ENCODE peak calls at places on chromosome 3, in seven cellular contexts. Z is HepG2, P is HCT116, O is SK-N-SH, W is K562, K is H1, C is GM12878. S is an unnamed sample.

GRCh38 chr3:171781711-171782127 is 28.6 kb downstream of the PLD1 start:
- DNase-seq in Z (peak), P (no peak), O (no peak), W (no peak), K (no peak), C (no peak), S (no peak)

GRCh38 chr3:38649500-38650247 is at the start of gene SCN5A:
- DNase-seq in Z (no peak), P (no peak), O (peak), W (peak), K (peak), C (no peak), S (no peak)

GRCh38 chr3:150761831-150762661 is 923 bp downstream of the SIAH2 start:
- DNase-seq in Z (peak), P (no peak), O (peak), W (peak), K (peak), C (no peak), S (peak)

GRCh38 chr3:150342951-150343468 is 65.1 kb upstream of the TSC22D2 start:
- DNase-seq in Z (no peak), P (no peak), O (no peak), W (no peak), K (no peak), C (no peak), S (no peak)

GRCh38 chr3:129614927-129615363 is 8.5 kb upstream of the PLXND1 start:
- DNase-seq in Z (no peak), P (no peak), O (no peak), W (peak), K (no peak), C (no peak), S (no peak)

GRCh38 chr3:139686206-139686605 is 8.4 kb upstream of the NMNAT3 start:
- DNase-seq in Z (no peak), P (no peak), O (no peak), W (no peak), K (no peak), C (no peak), S (no peak)

GRCh38 chr3:8539419-8539818 is 37.8 kb downstream of the LMCD1 start:
- DNase-seq in Z (no peak), P (no peak), O (no peak), W (no peak), K (no peak), C (no peak), S (no peak)

GRCh38 chr3:177528306-177529070 is 331.2 kb upstream of the TBL1XR1 start:
- DNase-seq in Z (no peak), P (no peak), O (no peak), W (no peak), K (no peak), C (no peak), S (peak)

GRCh38 chr3:184848934-184849333 is 37.0 kb downstream of the VPS8 start:
- DNase-seq in Z (no peak), P (no peak), O (no peak), W (no peak), K (no peak), C (no peak), S (no peak)

GRCh38 chr3:15040844-15041243 is 24.3 kb downstream of the MRPS25 start:
- DNase-seq in Z (no peak), P (no peak), O (no peak), W (peak), K (no peak), C (no peak), S (no peak)

GRCh38 chr3:128267541-128267940 is 114.3 kb downstream of the EEFSEC start:
- DNase-seq in Z (no peak), P (no peak), O (no peak), W (no peak), K (no peak), C (no peak), S (no peak)

GRCh38 chr3:23915537-23916108 is 1.2 kb downstream of the NKIRAS1 start:
- DNase-seq in Z (peak), P (no peak), O (peak), W (no peak), K (no peak), C (no peak), S (no peak)

GRCh38 chr3:175288616-175289015 is 429.5 kb downstream of the NAALADL2 start:
- DNase-seq in Z (no peak), P (no peak), O (no peak), W (no peak), K (no peak), C (no peak), S (no peak)

GRCh38 chr3:133896002-133896761 is 500 bp upstream of the RAB6B start:
- DNase-seq in Z (no peak), P (no peak), O (no peak), W (no peak), K (no peak), C (no peak), S (no peak)

GRCh38 chr3:150238043-150238802 is 169.9 kb upstream of the TSC22D2 start:
- DNase-seq in Z (no peak), P (no peak), O (no peak), W (no peak), K (no peak), C (no peak), S (no peak)

GRCh38 chr3:169659096-169659521 is 4.4 kb downstream of the MECOM start:
- DNase-seq in Z (no peak), P (no peak), O (peak), W (no peak), K (peak), C (no peak), S (no peak)

GRCh38 chr3:120438216-120438615 is 12.6 kb downstream of the FSTL1 start:
- DNase-seq in Z (no peak), P (no peak), O (no peak), W (no peak), K (no peak), C (no peak), S (no peak)

GRCh38 chr3:52090620-52091468 is 34.5 kb upstream of the DUSP7 start:
- DNase-seq in Z (no peak), P (no peak), O (no peak), W (peak), K (no peak), C (no peak), S (no peak)

GRCh38 chr3:187016639-187017345 is 86.5 kb downstream of the ST6GAL1 start:
- DNase-seq in Z (peak), P (no peak), O (no peak), W (no peak), K (peak), C (no peak), S (no peak)

GRCh38 chr3:37974121-37974927 is 16.3 kb upstream of the VILL start:
- DNase-seq in Z (peak), P (peak), O (peak), W (peak), K (peak), C (no peak), S (peak)

GRCh38 chr3:161914703-161915102 is 418.1 kb downstream of the OTOL1 start:
- DNase-seq in Z (peak), P (no peak), O (peak), W (no peak), K (peak), C (no peak), S (peak)

GRCh38 chr3:173733029-173733652 is 335.6 kb downstream of the NLGN1 start:
- DNase-seq in Z (peak), P (peak), O (peak), W (no peak), K (no peak), C (no peak), S (peak)

GRCh38 chr3:66092175-66092990 is 53.7 kb upstream of the MAGI1 start:
- DNase-seq in Z (no peak), P (no peak), O (peak), W (no peak), K (no peak), C (no peak), S (no peak)

GRCh38 chr3:30691249-30691880 is 85.0 kb downstream of the TGFBR2 start:
- DNase-seq in Z (no peak), P (no peak), O (no peak), W (no peak), K (no peak), C (no peak), S (no peak)

GRCh38 chr3:113668015-113668414 is 28.4 kb downstream of the USF3 start:
- DNase-seq in Z (no peak), P (no peak), O (no peak), W (no peak), K (no peak), C (no peak), S (no peak)

GRCh38 chr3:44104668-44105321 is 136.9 kb upstream of the TOPAZ1 start:
- DNase-seq in Z (no peak), P (peak), O (no peak), W (no peak), K (no peak), C (peak), S (no peak)

GRCh38 chr3:100650651-100651611 is 41.5 kb downstream of the ADGRG7 start:
- DNase-seq in Z (no peak), P (no peak), O (no peak), W (no peak), K (no peak), C (peak), S (no peak)

GRCh38 chr3:113954091-113954685 is 6.4 kb downstream of the ZDHHC23 start:
- DNase-seq in Z (no peak), P (no peak), O (no peak), W (no peak), K (no peak), C (no peak), S (no peak)

GRCh38 chr3:27723803-27724458 is 1.8 kb upstream of the EOMES start:
- DNase-seq in Z (no peak), P (no peak), O (no peak), W (no peak), K (peak), C (no peak), S (no peak)

GRCh38 chr3:140617135-140617534 is 60.7 kb upstream of the TRIM42 start:
- DNase-seq in Z (no peak), P (no peak), O (no peak), W (no peak), K (no peak), C (no peak), S (no peak)

GRCh38 chr3:97835761-97836160 is 13.9 kb downstream of the CRYBG3 start:
- DNase-seq in Z (no peak), P (no peak), O (no peak), W (no peak), K (no peak), C (no peak), S (no peak)

GRCh38 chr3:32757618-32758374 is 60.0 kb upstream of the TRIM71 start:
- DNase-seq in Z (peak), P (no peak), O (no peak), W (peak), K (no peak), C (no peak), S (no peak)

GRCh38 chr3:122146466-122146865 is 37.0 kb upstream of the CASR start:
- DNase-seq in Z (no peak), P (no peak), O (no peak), W (no peak), K (no peak), C (peak), S (no peak)

GRCh38 chr3:134406331-134407246 is 32.3 kb upstream of the AMOTL2 start:
- DNase-seq in Z (no peak), P (no peak), O (peak), W (no peak), K (peak), C (no peak), S (no peak)

GRCh38 chr3:94928921-94929320 is 866.1 kb downstream of the NSUN3 start:
- DNase-seq in Z (peak), P (no peak), O (no peak), W (no peak), K (no peak), C (no peak), S (peak)

GRCh38 chr3:60657972-60658371 is 593.3 kb downstream of the FHIT start:
- DNase-seq in Z (no peak), P (no peak), O (no peak), W (no peak), K (no peak), C (peak), S (no peak)

GRCh38 chr3:186668426-186668825 is 2.6 kb downstream of the HRG start:
- DNase-seq in Z (no peak), P (no peak), O (no peak), W (no peak), K (peak), C (no peak), S (no peak)

GRCh38 chr3:17179381-17180205 is 294.8 kb downstream of the PLCL2 start:
- DNase-seq in Z (no peak), P (no peak), O (no peak), W (no peak), K (no peak), C (peak), S (no peak)

GRCh38 chr3:52193059-52193458 is 4.9 kb upstream of the ALAS1 start:
- DNase-seq in Z (no peak), P (no peak), O (no peak), W (no peak), K (no peak), C (no peak), S (no peak)

GRCh38 chr3:12370758-12371157 is 81.9 kb downstream of the PPARG start:
- DNase-seq in Z (peak), P (peak), O (peak), W (no peak), K (no peak), C (no peak), S (no peak)
- TF ChIP-seq JUND in Z (no peak), P (no peak), O (no peak), W (no peak), K (no peak), C (no peak), S (no peak)

DNA sequence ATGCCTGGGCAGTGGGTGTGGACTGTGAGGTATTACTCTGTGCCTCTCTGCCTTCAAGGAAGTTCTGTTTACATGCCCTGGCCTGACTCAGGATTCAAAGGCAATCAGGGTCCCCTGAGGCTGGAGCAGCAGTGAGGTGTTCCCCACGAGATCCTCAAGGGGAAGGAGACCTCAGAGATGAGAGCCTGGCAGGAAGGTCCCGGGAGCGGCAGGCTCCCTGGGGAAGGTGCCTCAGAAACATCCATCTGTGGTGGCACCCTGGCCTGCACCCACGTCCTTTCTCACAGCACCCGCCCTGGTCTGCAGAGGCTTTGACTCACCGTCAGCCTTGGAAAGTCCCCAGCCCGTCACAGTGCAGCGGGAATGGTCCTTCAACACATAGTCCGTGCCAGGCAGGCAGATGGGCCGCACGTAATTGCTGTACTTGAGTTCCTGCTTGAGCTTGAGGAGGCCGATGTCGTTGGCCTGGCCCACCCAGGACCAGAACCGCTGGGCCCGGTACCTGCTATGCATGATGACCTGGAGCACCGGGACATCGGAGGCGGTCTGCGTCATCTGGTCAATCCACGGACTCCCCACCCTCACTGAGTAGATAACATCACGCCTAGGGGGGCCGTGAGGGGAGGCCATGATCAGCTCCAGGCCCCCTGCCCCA is 3.6 kb downstream of the PRSS50 start:
- DNase-seq in Z (no peak), P (no peak), O (no peak), W (no peak), K (no peak), C (peak), S (no peak)
- TF ChIP-seq JUND in Z (no peak), P (no peak), O (no peak), W (no peak), K (no peak), C (no peak), S (no peak)

GRCh38 chr3:158768361-158768787 is 33.5 kb upstream of the MFSD1 start:
- DNase-seq in Z (peak), P (no peak), O (no peak), W (peak), K (peak), C (no peak), S (peak)

GRCh38 chr3:158769519-158770253 is 32.2 kb upstream of the MFSD1 start:
- DNase-seq in Z (no peak), P (no peak), O (no peak), W (no peak), K (no peak), C (no peak), S (no peak)

GRCh38 chr3:158770254-158771017 is 31.4 kb upstream of the MFSD1 start:
- DNase-seq in Z (no peak), P (no peak), O (no peak), W (no peak), K (no peak), C (no peak), S (no peak)

GRCh38 chr3:158771018-158771350 is 30.9 kb upstream of the MFSD1 start:
- DNase-seq in Z (no peak), P (no peak), O (no peak), W (no peak), K (no peak), C (no peak), S (no peak)

DNA sequence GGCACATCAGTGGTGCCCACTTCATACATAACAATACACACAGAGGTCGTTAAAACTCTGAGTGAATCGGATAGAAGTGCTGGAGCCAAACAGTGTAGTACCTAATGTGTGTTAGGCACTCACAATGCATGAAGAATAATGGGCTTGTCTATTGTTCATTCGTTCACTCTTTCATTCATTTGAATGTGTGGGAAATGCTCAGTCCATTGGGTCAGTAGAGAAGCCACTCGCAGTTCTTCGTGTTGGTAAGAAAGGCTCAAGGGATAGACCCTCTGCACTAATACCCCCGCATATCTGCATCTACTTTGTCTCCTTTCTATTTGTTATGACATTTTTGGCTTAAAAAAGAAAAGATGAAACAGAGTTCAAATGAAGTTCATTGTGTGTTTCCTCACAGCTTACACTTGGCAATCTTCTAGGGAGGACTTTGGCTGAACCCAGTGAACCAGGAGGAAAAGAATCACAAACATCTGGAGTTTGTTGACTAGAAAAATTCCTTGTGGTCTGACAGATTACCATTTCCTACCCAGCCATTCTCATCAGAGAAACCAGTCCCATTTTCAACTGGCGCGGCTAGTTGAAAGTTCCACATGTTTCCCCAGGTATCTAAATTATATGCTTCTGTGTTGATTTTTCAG is 32.9 kb upstream of the MFSD1 start:
- DNase-seq in Z (peak), P (no peak), O (no peak), W (no peak), K (no peak), C (no peak), S (peak)
- TF ChIP-seq JUND in Z (no peak), P (no peak), O (peak), W (no peak), K (no peak), C (no peak), S (no peak)

DNA sequence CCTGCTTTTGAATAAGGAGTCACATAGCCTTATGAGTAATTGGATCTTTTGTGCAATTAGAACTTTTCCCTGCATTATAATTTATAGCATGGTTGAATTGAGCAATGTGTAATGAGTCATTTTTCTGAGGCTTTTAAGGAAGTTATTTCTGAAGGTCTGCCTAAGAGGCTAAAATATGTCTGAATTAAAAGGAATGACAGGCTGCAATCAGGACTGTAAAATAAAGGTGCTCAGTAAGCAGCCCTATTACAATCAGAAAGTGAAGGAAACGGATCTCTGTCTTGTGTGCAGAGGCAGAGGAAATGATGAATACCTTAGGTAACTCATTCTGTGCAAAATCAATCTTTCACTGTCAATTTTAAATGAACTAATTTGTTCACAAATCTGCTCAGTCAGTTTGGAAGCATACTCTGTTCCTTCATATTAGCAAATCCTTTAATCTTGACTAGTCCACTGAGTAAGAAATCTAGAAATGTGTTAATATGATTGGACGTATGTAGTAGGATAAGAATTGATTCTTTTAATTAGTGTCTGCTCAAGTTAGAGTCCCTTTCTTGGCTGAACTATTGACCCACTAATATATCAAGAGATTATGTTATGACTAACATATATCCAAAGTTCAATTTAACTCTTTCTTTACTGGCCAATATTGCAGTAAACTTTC is 290.1 kb downstream of the ZIC1 start:
- DNase-seq in Z (no peak), P (peak), O (no peak), W (no peak), K (no peak), C (no peak), S (no peak)
- TF ChIP-seq JUND in Z (no peak), P (no peak), O (no peak), W (no peak), K (no peak), C (no peak), S (no peak)

DNA sequence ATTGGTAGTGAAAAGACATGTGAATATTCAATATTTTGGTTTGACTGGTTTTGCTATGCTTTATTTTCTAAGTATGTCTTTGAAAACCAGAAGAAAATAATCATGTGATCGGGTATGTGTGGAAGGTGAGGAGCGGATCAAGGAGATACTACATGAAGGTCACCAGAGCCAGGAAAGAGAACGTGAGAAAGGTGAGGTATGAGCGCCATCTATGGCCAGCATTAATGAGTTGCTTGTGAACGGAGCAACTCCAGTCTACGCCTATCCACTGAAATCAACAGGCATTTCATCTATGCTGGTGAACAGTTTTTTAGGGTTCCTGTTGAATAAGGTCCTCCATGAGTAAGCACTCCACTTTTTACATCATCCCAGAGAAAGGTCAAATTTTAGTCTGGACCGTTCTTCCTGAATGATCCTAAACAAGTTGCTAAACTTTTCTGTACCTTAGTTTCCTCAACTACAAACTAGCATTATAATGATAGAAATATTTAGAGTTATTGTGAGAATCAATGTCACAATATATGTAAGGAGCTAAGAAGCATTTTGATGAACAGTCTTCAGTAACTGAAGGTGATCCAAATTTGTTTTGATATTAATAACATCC is 1435.2 kb upstream of the CADM2 start:
- DNase-seq in Z (peak), P (no peak), O (peak), W (no peak), K (peak), C (peak), S (peak)
- TF ChIP-seq JUND in Z (no peak), P (no peak), O (no peak), W (no peak), K (no peak), C (no peak), S (no peak)

GRCh38 chr3:194197981-194198695 is 62.2 kb downstream of the HES1 start:
- DNase-seq in Z (no peak), P (no peak), O (no peak), W (no peak), K (no peak), C (no peak), S (no peak)
- TF ChIP-seq JUND in Z (no peak), P (no peak), O (no peak), W (no peak), K (no peak), C (no peak), S (no peak)